ENCODE peak calls at places on chromosomes 1 and 21, in eight cellular contexts. One of them, this sample, is unnamed.

GRCh38 chr21:33608559-33608958 is 20.1 kb upstream of the DONSON start:
- DNase-seq in IMR-90: peak
- DNase-seq in omental fat pad: no peak
- DNase-seq in CD8-positive, alpha-beta T cell: no peak
- DNase-seq in lower leg skin: no peak
- DNase-seq in foreskin fibroblast: peak
- DNase-seq in uterus: no peak
- DNase-seq in B cell: no peak
- DNase-seq in this sample: no peak

GRCh38 chr1:102799496-102799895 is 308.8 kb downstream of the COL11A1 start:
- DNase-seq in uterus: no peak
- DNase-seq in B cell: no peak
- DNase-seq in lower leg skin: no peak
- DNase-seq in omental fat pad: no peak
- DNase-seq in CD8-positive, alpha-beta T cell: no peak
- DNase-seq in IMR-90: peak
- DNase-seq in foreskin fibroblast: peak
- DNase-seq in this sample: no peak

GRCh38 chr1:9836632-9836960 is 12.8 kb upstream of the CLSTN1 start:
- DNase-seq in foreskin fibroblast: no peak
- DNase-seq in IMR-90: no peak
- DNase-seq in B cell: no peak
- DNase-seq in CD8-positive, alpha-beta T cell: no peak
- DNase-seq in uterus: peak
- DNase-seq in lower leg skin: no peak
- DNase-seq in omental fat pad: no peak
- DNase-seq in this sample: no peak

GRCh38 chr1:203945030-203945429 is 83.6 kb downstream of the SNRPE start:
- DNase-seq in lower leg skin: no peak
- DNase-seq in B cell: no peak
- DNase-seq in uterus: no peak
- DNase-seq in omental fat pad: no peak
- DNase-seq in CD8-positive, alpha-beta T cell: no peak
- DNase-seq in foreskin fibroblast: no peak
- DNase-seq in IMR-90: no peak
- DNase-seq in this sample: no peak

GRCh38 chr1:177646757-177647730 is 322.8 kb downstream of the SEC16B start:
- DNase-seq in IMR-90: no peak
- DNase-seq in CD8-positive, alpha-beta T cell: no peak
- DNase-seq in omental fat pad: no peak
- DNase-seq in B cell: no peak
- DNase-seq in foreskin fibroblast: no peak
- DNase-seq in uterus: no peak
- DNase-seq in lower leg skin: no peak
- DNase-seq in this sample: no peak

GRCh38 chr1:158177705-158178450 is 2.8 kb upstream of the CD1D start:
- DNase-seq in omental fat pad: peak
- DNase-seq in lower leg skin: peak
- DNase-seq in IMR-90: peak
- DNase-seq in CD8-positive, alpha-beta T cell: no peak
- DNase-seq in B cell: peak
- DNase-seq in uterus: peak
- DNase-seq in foreskin fibroblast: peak
- DNase-seq in this sample: peak

GRCh38 chr1:53145942-53146708 is 3.7 kb upstream of the SLC1A7 start:
- DNase-seq in IMR-90: peak
- DNase-seq in B cell: no peak
- DNase-seq in lower leg skin: peak
- DNase-seq in CD8-positive, alpha-beta T cell: no peak
- DNase-seq in uterus: peak
- DNase-seq in omental fat pad: peak
- DNase-seq in foreskin fibroblast: peak
- DNase-seq in this sample: peak

GRCh38 chr1:223739366-223740057 is 27.2 kb downstream of the CAPN2 start:
- DNase-seq in IMR-90: no peak
- DNase-seq in lower leg skin: no peak
- DNase-seq in uterus: no peak
- DNase-seq in CD8-positive, alpha-beta T cell: no peak
- DNase-seq in B cell: no peak
- DNase-seq in omental fat pad: no peak
- DNase-seq in foreskin fibroblast: no peak
- DNase-seq in this sample: no peak

GRCh38 chr21:35084869-35085268 is 35.8 kb upstream of the RUNX1 start:
- DNase-seq in lower leg skin: no peak
- DNase-seq in omental fat pad: no peak
- DNase-seq in CD8-positive, alpha-beta T cell: no peak
- DNase-seq in B cell: no peak
- DNase-seq in IMR-90: peak
- DNase-seq in uterus: no peak
- DNase-seq in foreskin fibroblast: peak
- DNase-seq in this sample: no peak

GRCh38 chr1:214377886-214378285 is 96.9 kb downstream of the SMYD2 start:
- DNase-seq in CD8-positive, alpha-beta T cell: no peak
- DNase-seq in uterus: no peak
- DNase-seq in IMR-90: peak
- DNase-seq in lower leg skin: no peak
- DNase-seq in foreskin fibroblast: peak
- DNase-seq in B cell: no peak
- DNase-seq in omental fat pad: no peak
- DNase-seq in this sample: no peak

GRCh38 chr1:58929667-58930325 is 145.9 kb upstream of the JUN start:
- DNase-seq in foreskin fibroblast: no peak
- DNase-seq in omental fat pad: no peak
- DNase-seq in IMR-90: no peak
- DNase-seq in B cell: no peak
- DNase-seq in lower leg skin: no peak
- DNase-seq in CD8-positive, alpha-beta T cell: no peak
- DNase-seq in uterus: no peak
- DNase-seq in this sample: no peak

GRCh38 chr1:199298825-199299224 is 660.0 kb downstream of the PTPRC start:
- DNase-seq in lower leg skin: no peak
- DNase-seq in B cell: no peak
- DNase-seq in foreskin fibroblast: no peak
- DNase-seq in omental fat pad: no peak
- DNase-seq in IMR-90: peak
- DNase-seq in uterus: no peak
- DNase-seq in CD8-positive, alpha-beta T cell: no peak
- DNase-seq in this sample: no peak

GRCh38 chr1:35544976-35545375 is 12.2 kb downstream of the KIAA0319L start:
- DNase-seq in omental fat pad: no peak
- DNase-seq in lower leg skin: no peak
- DNase-seq in IMR-90: peak
- DNase-seq in CD8-positive, alpha-beta T cell: peak
- DNase-seq in B cell: no peak
- DNase-seq in foreskin fibroblast: peak
- DNase-seq in uterus: no peak
- DNase-seq in this sample: no peak
- TF ChIP-seq CTCF in omental fat pad: no peak
- TF ChIP-seq CTCF in lower leg skin: no peak
- TF ChIP-seq CTCF in IMR-90: peak
- TF ChIP-seq CTCF in CD8-positive, alpha-beta T cell: peak
- TF ChIP-seq CTCF in B cell: no peak
- TF ChIP-seq CTCF in foreskin fibroblast: no peak
- TF ChIP-seq CTCF in uterus: no peak
- TF ChIP-seq CTCF in this sample: peak

GRCh38 chr1:2212542-2213491 is 15.3 kb upstream of the SKI start:
- DNase-seq in omental fat pad: peak
- DNase-seq in IMR-90: peak
- DNase-seq in lower leg skin: peak
- DNase-seq in B cell: peak
- DNase-seq in CD8-positive, alpha-beta T cell: no peak
- DNase-seq in uterus: peak
- DNase-seq in foreskin fibroblast: peak
- DNase-seq in this sample: peak
- TF ChIP-seq CTCF in omental fat pad: no peak
- TF ChIP-seq CTCF in IMR-90: peak
- TF ChIP-seq CTCF in lower leg skin: no peak
- TF ChIP-seq CTCF in B cell: no peak
- TF ChIP-seq CTCF in CD8-positive, alpha-beta T cell: no peak
- TF ChIP-seq CTCF in uterus: peak
- TF ChIP-seq CTCF in foreskin fibroblast: peak
- TF ChIP-seq CTCF in this sample: peak

DNA sequence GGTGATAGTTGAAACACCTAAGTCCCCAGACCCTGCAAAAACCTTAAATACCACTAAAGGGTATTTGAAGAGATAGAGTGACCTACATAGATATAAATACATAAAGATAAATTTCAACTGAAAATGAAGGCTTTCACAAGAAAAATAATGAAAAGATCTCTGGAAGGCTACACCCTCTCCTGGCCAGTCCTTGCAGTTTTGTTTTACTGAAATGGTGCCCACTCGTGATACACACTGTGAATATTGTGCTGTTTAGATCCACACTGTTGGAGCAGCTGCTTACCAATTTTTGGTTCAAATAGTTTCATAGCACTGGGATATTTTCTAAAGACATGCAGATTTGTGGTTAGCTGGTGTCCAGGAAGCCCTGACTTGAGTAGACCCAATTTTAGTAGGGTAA is 31.5 kb upstream of the RNF187 start:
- DNase-seq in uterus: no peak
- DNase-seq in B cell: no peak
- DNase-seq in lower leg skin: peak
- DNase-seq in CD8-positive, alpha-beta T cell: no peak
- DNase-seq in omental fat pad: no peak
- DNase-seq in IMR-90: peak
- DNase-seq in foreskin fibroblast: peak
- DNase-seq in this sample: no peak
- TF ChIP-seq CTCF in uterus: no peak
- TF ChIP-seq CTCF in B cell: no peak
- TF ChIP-seq CTCF in lower leg skin: no peak
- TF ChIP-seq CTCF in CD8-positive, alpha-beta T cell: no peak
- TF ChIP-seq CTCF in omental fat pad: no peak
- TF ChIP-seq CTCF in IMR-90: peak
- TF ChIP-seq CTCF in foreskin fibroblast: peak
- TF ChIP-seq CTCF in this sample: peak

GRCh38 chr21:37601027-37601426 is 234.5 kb downstream of the DYRK1A start:
- DNase-seq in CD8-positive, alpha-beta T cell: no peak
- DNase-seq in foreskin fibroblast: no peak
- DNase-seq in B cell: no peak
- DNase-seq in IMR-90: no peak
- DNase-seq in omental fat pad: no peak
- DNase-seq in lower leg skin: no peak
- DNase-seq in uterus: no peak
- DNase-seq in this sample: no peak
- TF ChIP-seq CTCF in CD8-positive, alpha-beta T cell: no peak
- TF ChIP-seq CTCF in foreskin fibroblast: no peak
- TF ChIP-seq CTCF in B cell: no peak
- TF ChIP-seq CTCF in IMR-90: no peak
- TF ChIP-seq CTCF in omental fat pad: no peak
- TF ChIP-seq CTCF in lower leg skin: no peak
- TF ChIP-seq CTCF in uterus: no peak
- TF ChIP-seq CTCF in this sample: no peak

GRCh38 chr21:44067011-44067839 is 40.0 kb upstream of the PWP2 start:
- DNase-seq in B cell: no peak
- DNase-seq in IMR-90: no peak
- DNase-seq in foreskin fibroblast: no peak
- DNase-seq in omental fat pad: no peak
- DNase-seq in lower leg skin: peak
- DNase-seq in uterus: no peak
- DNase-seq in CD8-positive, alpha-beta T cell: no peak
- DNase-seq in this sample: no peak
- TF ChIP-seq CTCF in B cell: no peak
- TF ChIP-seq CTCF in IMR-90: no peak
- TF ChIP-seq CTCF in foreskin fibroblast: no peak
- TF ChIP-seq CTCF in omental fat pad: no peak
- TF ChIP-seq CTCF in lower leg skin: no peak
- TF ChIP-seq CTCF in uterus: no peak
- TF ChIP-seq CTCF in CD8-positive, alpha-beta T cell: no peak
- TF ChIP-seq CTCF in this sample: no peak

DNA sequence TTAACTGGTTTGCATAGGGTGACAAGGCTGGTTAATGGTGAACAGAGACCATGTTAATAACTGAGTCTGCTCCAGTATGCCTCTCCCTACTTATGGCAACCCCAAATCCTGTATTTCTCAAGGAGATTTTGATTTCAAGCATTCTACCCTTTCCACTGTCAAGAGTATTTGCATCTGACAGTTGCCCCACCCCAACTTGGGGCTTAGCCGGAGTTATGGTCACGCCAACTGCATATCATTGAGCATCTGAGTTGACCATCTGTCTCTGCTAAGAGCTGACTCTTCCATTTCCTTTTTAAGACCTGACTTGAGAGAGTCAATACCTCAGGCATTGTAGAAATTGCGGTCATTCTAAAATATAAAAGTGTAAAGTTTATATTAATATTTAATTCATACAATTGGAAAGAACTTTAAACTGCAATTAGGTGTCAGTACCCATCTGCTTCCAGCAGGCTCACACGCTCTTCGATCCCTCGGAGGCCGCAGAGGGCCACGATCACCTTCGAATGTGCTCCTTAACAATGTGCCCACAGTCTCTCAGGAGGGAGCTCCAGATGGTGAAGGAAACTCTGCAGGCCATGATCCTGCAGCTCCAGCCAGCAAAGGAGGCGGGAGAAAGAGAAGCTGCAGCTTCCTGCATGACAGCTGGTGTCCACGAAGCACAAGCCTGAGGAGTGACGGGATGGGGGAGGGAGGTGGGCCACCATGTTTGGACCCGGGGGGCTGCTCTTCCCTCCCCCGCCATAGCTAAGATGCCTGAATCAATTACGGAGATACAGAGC is 409.8 kb downstream of the DISC1 start:
- DNase-seq in omental fat pad: no peak
- DNase-seq in B cell: no peak
- DNase-seq in IMR-90: no peak
- DNase-seq in CD8-positive, alpha-beta T cell: no peak
- DNase-seq in foreskin fibroblast: no peak
- DNase-seq in uterus: no peak
- DNase-seq in lower leg skin: no peak
- DNase-seq in this sample: no peak
- TF ChIP-seq CTCF in omental fat pad: no peak
- TF ChIP-seq CTCF in B cell: no peak
- TF ChIP-seq CTCF in IMR-90: no peak
- TF ChIP-seq CTCF in CD8-positive, alpha-beta T cell: no peak
- TF ChIP-seq CTCF in foreskin fibroblast: no peak
- TF ChIP-seq CTCF in uterus: no peak
- TF ChIP-seq CTCF in lower leg skin: no peak
- TF ChIP-seq CTCF in this sample: no peak

GRCh38 chr1:172895050-172895460 is 155.7 kb downstream of the TNFSF18 start:
- DNase-seq in lower leg skin: no peak
- DNase-seq in foreskin fibroblast: no peak
- DNase-seq in IMR-90: peak
- DNase-seq in CD8-positive, alpha-beta T cell: peak
- DNase-seq in uterus: no peak
- DNase-seq in B cell: peak
- DNase-seq in omental fat pad: no peak
- DNase-seq in this sample: no peak

GRCh38 chr1:172894345-172895049 is 156.2 kb downstream of the TNFSF18 start:
- DNase-seq in uterus: no peak
- DNase-seq in B cell: no peak
- DNase-seq in CD8-positive, alpha-beta T cell: no peak
- DNase-seq in lower leg skin: no peak
- DNase-seq in IMR-90: no peak
- DNase-seq in omental fat pad: no peak
- DNase-seq in foreskin fibroblast: no peak
- DNase-seq in this sample: no peak

GRCh38 chr1:172897738-172898137 is 153.0 kb downstream of the TNFSF18 start:
- DNase-seq in lower leg skin: no peak
- DNase-seq in B cell: no peak
- DNase-seq in foreskin fibroblast: peak
- DNase-seq in omental fat pad: no peak
- DNase-seq in IMR-90: peak
- DNase-seq in CD8-positive, alpha-beta T cell: no peak
- DNase-seq in uterus: no peak
- DNase-seq in this sample: no peak

GRCh38 chr1:172893146-172893841 is 157.4 kb downstream of the TNFSF18 start:
- DNase-seq in foreskin fibroblast: peak
- DNase-seq in lower leg skin: no peak
- DNase-seq in omental fat pad: no peak
- DNase-seq in B cell: no peak
- DNase-seq in uterus: peak
- DNase-seq in CD8-positive, alpha-beta T cell: no peak
- DNase-seq in IMR-90: no peak
- DNase-seq in this sample: no peak

GRCh38 chr1:172895761-172896160 is 155.0 kb downstream of the TNFSF18 start:
- DNase-seq in omental fat pad: no peak
- DNase-seq in uterus: no peak
- DNase-seq in IMR-90: no peak
- DNase-seq in B cell: no peak
- DNase-seq in foreskin fibroblast: no peak
- DNase-seq in lower leg skin: no peak
- DNase-seq in CD8-positive, alpha-beta T cell: no peak
- DNase-seq in this sample: no peak
- TF ChIP-seq CTCF in omental fat pad: no peak
- TF ChIP-seq CTCF in uterus: no peak
- TF ChIP-seq CTCF in IMR-90: no peak
- TF ChIP-seq CTCF in B cell: no peak
- TF ChIP-seq CTCF in foreskin fibroblast: no peak
- TF ChIP-seq CTCF in lower leg skin: no peak
- TF ChIP-seq CTCF in CD8-positive, alpha-beta T cell: no peak
- TF ChIP-seq CTCF in this sample: no peak